ENCODE peak calls at places on chromosomes 6 and 20, in eight cellular contexts. Z is mesothelial cell of epicardium; O is nephron progenitor cell; H is PC-9; L is tibial artery; I is activated CD8-positive, alpha-beta T cell treated with anti-CD3 and anti-CD28 coated beads for 36 hours; X is MCF 10A; A is hepatocyte. V is an unnamed sample.

GRCh38 chr6:9481292-9482029 is 933.4 kb downstream of the TFAP2A start:
- DNase-seq in Z (no peak), O (no peak), H (no peak), L (no peak), I (no peak), X (no peak), A (no peak), V (no peak)

GRCh38 chr20:19453369-19453768 is 240.9 kb downstream of the SLC24A3 start:
- DNase-seq in Z (no peak), O (peak), H (no peak), L (no peak), I (no peak), X (no peak), A (no peak), V (no peak)

GRCh38 chr6:166203641-166204222 is 36.1 kb upstream of the TBXT start:
- DNase-seq in Z (no peak), O (no peak), H (no peak), L (no peak), I (no peak), X (no peak), A (no peak), V (no peak)

GRCh38 chr6:30891816-30892553 is 7.7 kb downstream of the DDR1 start:
- DNase-seq in Z (no peak), O (no peak), H (no peak), L (no peak), I (no peak), X (no peak), A (no peak), V (no peak)

GRCh38 chr20:34549291-34549928 is 9.1 kb upstream of the MAP1LC3A start:
- DNase-seq in Z (no peak), O (peak), H (peak), L (no peak), I (no peak), X (no peak), A (peak), V (peak)

GRCh38 chr6:17456711-17457110 is 63.3 kb downstream of the CAP2 start:
- DNase-seq in Z (no peak), O (no peak), H (no peak), L (no peak), I (no peak), X (no peak), A (no peak), V (no peak)

GRCh38 chr20:33650753-33651561 is 11.2 kb upstream of the C20orf144 start:
- DNase-seq in Z (no peak), O (no peak), H (peak), L (no peak), I (no peak), X (no peak), A (peak), V (peak)

GRCh38 chr6:106085984-106086832 is at the start of gene PRDM1:
- DNase-seq in Z (peak), O (peak), H (peak), L (peak), I (peak), X (peak), A (peak), V (peak)

GRCh38 chr20:49484180-49485140 is 2.0 kb upstream of the KCNB1 start:
- DNase-seq in Z (peak), O (peak), H (peak), L (peak), I (peak), X (peak), A (peak), V (peak)

GRCh38 chr6:108083349-108083748 is 8.8 kb upstream of the OSTM1 start:
- DNase-seq in Z (no peak), O (no peak), H (no peak), L (no peak), I (no peak), X (no peak), A (no peak), V (no peak)

GRCh38 chr20:7144464-7144863 is 377.0 kb downstream of the BMP2 start:
- DNase-seq in Z (no peak), O (no peak), H (no peak), L (no peak), I (no peak), X (no peak), A (no peak), V (no peak)

DNA sequence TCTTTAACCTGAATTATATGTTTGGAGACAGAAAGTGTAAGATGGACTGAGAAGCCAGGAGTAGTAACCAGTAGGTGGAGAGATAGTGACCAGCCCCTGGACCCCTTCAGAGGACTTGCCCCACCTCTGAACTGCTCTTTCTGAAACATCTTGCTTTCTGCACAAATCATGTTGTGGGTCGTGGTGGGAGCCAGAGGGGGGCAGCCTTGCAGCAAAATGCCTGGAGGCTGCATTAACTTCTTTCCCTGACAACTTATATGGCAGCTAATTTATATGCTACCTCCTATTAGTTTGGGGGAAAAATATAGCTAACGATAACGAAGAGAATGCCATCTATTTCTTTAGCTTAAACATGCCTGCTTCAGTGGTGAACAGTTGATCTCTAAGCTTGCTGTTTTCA is 859.8 kb downstream of the MAFB start:
- DNase-seq in Z (no peak), O (peak), H (no peak), L (no peak), I (peak), X (no peak), A (peak), V (no peak)
- TF ChIP-seq CTCF in Z (no peak), O (peak), H (no peak), L (no peak), I (no peak), X (no peak), A (peak), V (no peak)

GRCh38 chr6:145453376-145453775 is 281.9 kb downstream of the EPM2A start:
- DNase-seq in Z (no peak), O (no peak), H (no peak), L (no peak), I (no peak), X (peak), A (no peak), V (peak)
- TF ChIP-seq CTCF in Z (peak), O (peak), H (peak), L (no peak), I (no peak), X (peak), A (peak), V (peak)

DNA sequence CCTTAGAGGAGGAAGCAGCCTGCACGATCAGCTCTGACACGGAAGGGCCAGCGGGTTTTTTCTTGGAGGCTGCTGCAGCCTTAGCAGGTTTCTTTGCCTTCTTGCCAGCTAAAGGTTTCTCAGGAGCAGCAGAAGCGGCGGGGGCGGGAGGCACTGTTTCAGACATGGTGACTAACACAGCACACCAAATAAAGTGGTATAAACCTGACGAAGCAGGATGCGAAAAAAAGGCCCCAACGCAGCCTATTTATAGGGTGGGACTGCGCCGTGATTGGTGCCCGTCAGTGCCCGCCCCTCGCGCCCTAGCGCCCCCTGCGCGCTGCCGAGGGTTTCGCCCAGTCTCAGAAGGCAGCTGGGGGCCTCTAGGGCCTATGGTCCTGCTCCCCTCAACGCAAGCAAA is 55.0 kb downstream of the TRIM38 start:
- DNase-seq in Z (peak), O (peak), H (peak), L (peak), I (peak), X (peak), A (no peak), V (peak)
- TF ChIP-seq CTCF in Z (no peak), O (peak), H (no peak), L (no peak), I (no peak), X (peak), A (no peak), V (peak)

GRCh38 chr6:122484760-122485159 is 13.2 kb upstream of the SERINC1 start:
- DNase-seq in Z (no peak), O (no peak), H (no peak), L (no peak), I (no peak), X (no peak), A (no peak), V (no peak)
- TF ChIP-seq CTCF in Z (no peak), O (no peak), H (no peak), L (no peak), I (no peak), X (no peak), A (no peak), V (no peak)

GRCh38 chr6:29510202-29510601 is 22.4 kb upstream of the MAS1L start:
- DNase-seq in Z (no peak), O (no peak), H (no peak), L (no peak), I (no peak), X (no peak), A (no peak), V (no peak)
- TF ChIP-seq CTCF in Z (no peak), O (no peak), H (no peak), L (no peak), I (no peak), X (no peak), A (peak), V (no peak)

GRCh38 chr6:42142118-42142835 is at the start of gene C6orf132:
- DNase-seq in Z (peak), O (peak), H (peak), L (no peak), I (peak), X (peak), A (peak), V (peak)
- TF ChIP-seq CTCF in Z (no peak), O (no peak), H (no peak), L (no peak), I (no peak), X (no peak), A (no peak), V (no peak)

GRCh38 chr6:159758031-159759001 is 3.5 kb upstream of the ACAT2 start:
- DNase-seq in Z (no peak), O (no peak), H (no peak), L (no peak), I (no peak), X (peak), A (peak), V (peak)
- TF ChIP-seq CTCF in Z (no peak), O (no peak), H (no peak), L (no peak), I (no peak), X (no peak), A (no peak), V (no peak)

GRCh38 chr20:52311209-52311794 is 119.7 kb upstream of the ZFP64 start:
- DNase-seq in Z (no peak), O (no peak), H (no peak), L (no peak), I (no peak), X (no peak), A (no peak), V (no peak)

GRCh38 chr20:52312131-52312729 is 120.7 kb upstream of the ZFP64 start:
- DNase-seq in Z (peak), O (peak), H (peak), L (no peak), I (peak), X (peak), A (peak), V (peak)

GRCh38 chr20:52318601-52319000 is 127.0 kb upstream of the ZFP64 start:
- DNase-seq in Z (no peak), O (no peak), H (no peak), L (no peak), I (no peak), X (no peak), A (no peak), V (no peak)

GRCh38 chr20:52313335-52313963 is 121.9 kb upstream of the ZFP64 start:
- DNase-seq in Z (no peak), O (peak), H (no peak), L (no peak), I (no peak), X (peak), A (peak), V (peak)
- TF ChIP-seq CTCF in Z (no peak), O (peak), H (peak), L (no peak), I (no peak), X (peak), A (peak), V (peak)

GRCh38 chr20:31551163-31551562 is 36.9 kb downstream of the HM13 start:
- DNase-seq in Z (no peak), O (no peak), H (no peak), L (no peak), I (no peak), X (no peak), A (no peak), V (no peak)

GRCh38 chr20:31549513-31549880 is 35.3 kb downstream of the HM13 start:
- DNase-seq in Z (no peak), O (no peak), H (no peak), L (no peak), I (no peak), X (no peak), A (peak), V (no peak)

GRCh38 chr20:31551581-31552081 is 37.4 kb downstream of the HM13 start:
- DNase-seq in Z (no peak), O (no peak), H (no peak), L (no peak), I (no peak), X (no peak), A (no peak), V (no peak)

GRCh38 chr20:31548823-31549512 is 34.7 kb downstream of the HM13 start:
- DNase-seq in Z (no peak), O (no peak), H (no peak), L (no peak), I (no peak), X (no peak), A (peak), V (no peak)

GRCh38 chr20:31550099-31550498 is 35.9 kb downstream of the HM13 start:
- DNase-seq in Z (no peak), O (no peak), H (no peak), L (no peak), I (no peak), X (no peak), A (no peak), V (no peak)
- TF ChIP-seq CTCF in Z (no peak), O (no peak), H (no peak), L (no peak), I (no peak), X (no peak), A (no peak), V (no peak)

V was measured in RWPE1.